ENCODE peak calls at places on chromosomes 11 and 22, in four cellular contexts. One of them, this sample, is unnamed.

GRCh38 chr11:95512682-95513081 is 276.9 kb downstream of the FAM76B start:
- DNase-seq in lower lobe of right lung: no peak
- DNase-seq in Panc1: no peak
- DNase-seq in brain microvascular endothelial cell: peak
- DNase-seq in this sample: no peak

GRCh38 chr11:1373536-1374214 is 16.1 kb upstream of the BRSK2 start:
- DNase-seq in lower lobe of right lung: no peak
- DNase-seq in Panc1: no peak
- DNase-seq in brain microvascular endothelial cell: peak
- DNase-seq in this sample: peak

GRCh38 chr11:131817701-131818188 is 447.3 kb downstream of the NTM start:
- DNase-seq in lower lobe of right lung: no peak
- DNase-seq in Panc1: no peak
- DNase-seq in brain microvascular endothelial cell: no peak
- DNase-seq in this sample: no peak

GRCh38 chr11:33753304-33753703 is 17.1 kb upstream of the CD59 start:
- DNase-seq in brain microvascular endothelial cell: peak
- DNase-seq in lower lobe of right lung: no peak
- DNase-seq in Panc1: no peak
- DNase-seq in this sample: no peak

GRCh38 chr22:28064941-28065340 is 145.9 kb upstream of the PITPNB start:
- DNase-seq in brain microvascular endothelial cell: no peak
- DNase-seq in lower lobe of right lung: no peak
- DNase-seq in Panc1: no peak
- DNase-seq in this sample: no peak

GRCh38 chr11:113998574-113998973 is 23.7 kb downstream of the HTR3A start:
- DNase-seq in lower lobe of right lung: no peak
- DNase-seq in brain microvascular endothelial cell: no peak
- DNase-seq in Panc1: no peak
- DNase-seq in this sample: no peak

GRCh38 chr22:41576877-41577276 is 12.8 kb downstream of the PMM1 start:
- DNase-seq in Panc1: no peak
- DNase-seq in lower lobe of right lung: no peak
- DNase-seq in brain microvascular endothelial cell: peak
- DNase-seq in this sample: no peak

GRCh38 chr11:106304274-106304673 is 226.8 kb downstream of the AASDHPPT start:
- DNase-seq in lower lobe of right lung: no peak
- DNase-seq in brain microvascular endothelial cell: peak
- DNase-seq in Panc1: no peak
- DNase-seq in this sample: no peak

GRCh38 chr11:64869571-64870175 is 8.7 kb downstream of the EHD1 start:
- DNase-seq in brain microvascular endothelial cell: no peak
- DNase-seq in lower lobe of right lung: no peak
- DNase-seq in Panc1: no peak
- DNase-seq in this sample: no peak

GRCh38 chr11:130781906-130782305 is 134.4 kb downstream of the SNX19 start:
- DNase-seq in Panc1: no peak
- DNase-seq in brain microvascular endothelial cell: peak
- DNase-seq in lower lobe of right lung: no peak
- DNase-seq in this sample: no peak

GRCh38 chr11:15815246-15816209 is 540.8 kb downstream of the SOX6 start:
- DNase-seq in brain microvascular endothelial cell: no peak
- DNase-seq in lower lobe of right lung: no peak
- DNase-seq in Panc1: no peak
- DNase-seq in this sample: no peak

GRCh38 chr22:46193898-46194310 is 43.6 kb downstream of the PPARA start:
- DNase-seq in lower lobe of right lung: no peak
- DNase-seq in Panc1: no peak
- DNase-seq in brain microvascular endothelial cell: no peak
- DNase-seq in this sample: no peak

GRCh38 chr11:107808526-107808925 is 50.1 kb downstream of the SLC35F2 start:
- DNase-seq in lower lobe of right lung: no peak
- DNase-seq in brain microvascular endothelial cell: no peak
- DNase-seq in Panc1: no peak
- DNase-seq in this sample: no peak

GRCh38 chr11:76791861-76792260 is 8.7 kb downstream of the TSKU start:
- DNase-seq in lower lobe of right lung: no peak
- DNase-seq in Panc1: no peak
- DNase-seq in brain microvascular endothelial cell: peak
- DNase-seq in this sample: no peak

GRCh38 chr11:110019659-110020058 is 73.5 kb upstream of the ZC3H12C start:
- DNase-seq in lower lobe of right lung: no peak
- DNase-seq in brain microvascular endothelial cell: no peak
- DNase-seq in Panc1: no peak
- DNase-seq in this sample: no peak

GRCh38 chr11:135075740-135076139 is 663.7 kb upstream of the B3GAT1 start:
- DNase-seq in brain microvascular endothelial cell: peak
- DNase-seq in lower lobe of right lung: peak
- DNase-seq in Panc1: no peak
- DNase-seq in this sample: no peak

GRCh38 chr11:132716037-132716436 is 816.3 kb downstream of the OPCML start:
- DNase-seq in lower lobe of right lung: no peak
- DNase-seq in brain microvascular endothelial cell: no peak
- DNase-seq in Panc1: no peak
- DNase-seq in this sample: no peak

GRCh38 chr11:116556483-116556882 is 216.3 kb downstream of the BUD13 start:
- DNase-seq in Panc1: no peak
- DNase-seq in lower lobe of right lung: no peak
- DNase-seq in brain microvascular endothelial cell: no peak
- DNase-seq in this sample: no peak

GRCh38 chr11:116558504-116559252 is 214.1 kb downstream of the BUD13 start:
- DNase-seq in brain microvascular endothelial cell: peak
- DNase-seq in Panc1: no peak
- DNase-seq in lower lobe of right lung: no peak
- DNase-seq in this sample: no peak

GRCh38 chr11:116557261-116557660 is 215.5 kb downstream of the BUD13 start:
- DNase-seq in brain microvascular endothelial cell: no peak
- DNase-seq in lower lobe of right lung: no peak
- DNase-seq in Panc1: no peak
- DNase-seq in this sample: no peak

GRCh38 chr11:116548286-116548685 is 224.5 kb downstream of the BUD13 start:
- DNase-seq in lower lobe of right lung: no peak
- DNase-seq in brain microvascular endothelial cell: no peak
- DNase-seq in Panc1: no peak
- DNase-seq in this sample: no peak

GRCh38 chr11:116553482-116553881 is 219.3 kb downstream of the BUD13 start:
- DNase-seq in Panc1: no peak
- DNase-seq in lower lobe of right lung: no peak
- DNase-seq in brain microvascular endothelial cell: no peak
- DNase-seq in this sample: no peak
- TF ChIP-seq CTCF in Panc1: no peak
- TF ChIP-seq CTCF in lower lobe of right lung: no peak
- TF ChIP-seq CTCF in brain microvascular endothelial cell: no peak
- TF ChIP-seq CTCF in this sample: no peak

GRCh38 chr11:62787005-62787759 is at the start of gene TMEM179B:
- DNase-seq in lower lobe of right lung: peak
- DNase-seq in Panc1: peak
- DNase-seq in brain microvascular endothelial cell: peak
- DNase-seq in this sample: peak
- TF ChIP-seq CTCF in lower lobe of right lung: peak
- TF ChIP-seq CTCF in Panc1: peak
- TF ChIP-seq CTCF in brain microvascular endothelial cell: peak
- TF ChIP-seq CTCF in this sample: peak

GRCh38 chr11:116536416-116536815 is 236.4 kb downstream of the BUD13 start:
- DNase-seq in brain microvascular endothelial cell: no peak
- DNase-seq in Panc1: no peak
- DNase-seq in lower lobe of right lung: no peak
- DNase-seq in this sample: no peak

GRCh38 chr11:116537121-116537520 is 235.7 kb downstream of the BUD13 start:
- DNase-seq in Panc1: no peak
- DNase-seq in lower lobe of right lung: no peak
- DNase-seq in brain microvascular endothelial cell: no peak
- DNase-seq in this sample: no peak

GRCh38 chr11:116535120-116535519 is 237.7 kb downstream of the BUD13 start:
- DNase-seq in Panc1: no peak
- DNase-seq in brain microvascular endothelial cell: no peak
- DNase-seq in lower lobe of right lung: no peak
- DNase-seq in this sample: no peak

GRCh38 chr11:116534270-116534975 is 238.4 kb downstream of the BUD13 start:
- DNase-seq in lower lobe of right lung: no peak
- DNase-seq in Panc1: no peak
- DNase-seq in brain microvascular endothelial cell: no peak
- DNase-seq in this sample: no peak

GRCh38 chr11:116535954-116536353 is 236.8 kb downstream of the BUD13 start:
- DNase-seq in lower lobe of right lung: no peak
- DNase-seq in Panc1: no peak
- DNase-seq in brain microvascular endothelial cell: no peak
- DNase-seq in this sample: no peak
- TF ChIP-seq CTCF in lower lobe of right lung: no peak
- TF ChIP-seq CTCF in Panc1: no peak
- TF ChIP-seq CTCF in brain microvascular endothelial cell: no peak
- TF ChIP-seq CTCF in this sample: no peak

DNA sequence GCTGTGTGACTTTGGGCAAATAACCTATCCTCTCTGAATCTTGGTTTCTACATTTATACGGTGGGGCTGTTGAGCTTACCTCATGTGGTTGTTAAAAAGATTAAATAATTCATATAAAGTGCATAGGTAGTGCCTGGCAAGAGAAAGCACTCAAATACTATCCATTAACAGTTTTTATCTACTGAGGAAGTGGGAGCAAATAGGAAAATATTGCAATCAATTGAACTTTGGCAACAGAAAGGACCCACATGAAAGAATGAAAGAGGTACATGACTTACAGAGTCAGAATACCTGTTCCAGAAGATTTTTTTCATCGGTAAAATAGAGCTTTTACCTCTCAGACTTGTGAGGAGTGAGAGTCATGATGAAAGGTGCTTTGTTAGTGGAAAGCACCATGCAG is 6.3 kb upstream of the PPP2R1B start:
- DNase-seq in brain microvascular endothelial cell: no peak
- DNase-seq in lower lobe of right lung: no peak
- DNase-seq in Panc1: no peak
- DNase-seq in this sample: no peak
- TF ChIP-seq CTCF in brain microvascular endothelial cell: no peak
- TF ChIP-seq CTCF in lower lobe of right lung: no peak
- TF ChIP-seq CTCF in Panc1: no peak
- TF ChIP-seq CTCF in this sample: no peak

DNA sequence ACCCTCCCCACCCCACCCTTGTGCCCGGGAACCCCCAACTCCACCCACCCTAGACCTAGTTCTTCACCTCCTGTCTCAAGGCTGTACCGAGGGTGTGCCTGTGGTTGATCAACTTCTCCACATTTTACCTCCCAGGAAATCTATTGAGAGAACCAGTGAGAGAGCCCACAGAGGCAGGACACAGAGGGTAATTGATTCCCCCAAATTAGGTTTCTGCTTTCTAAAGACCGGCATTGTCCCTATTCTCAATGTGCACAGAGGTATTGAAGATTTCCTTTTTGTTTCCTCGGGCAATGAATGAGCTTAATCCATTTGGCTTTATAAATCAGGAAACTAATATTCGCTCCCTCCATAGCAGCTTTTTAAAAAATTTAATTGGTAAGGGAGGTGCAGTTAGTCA is 6.0 kb upstream of the LMO1 start:
- DNase-seq in brain microvascular endothelial cell: no peak
- DNase-seq in Panc1: no peak
- DNase-seq in lower lobe of right lung: no peak
- DNase-seq in this sample: no peak
- TF ChIP-seq CTCF in brain microvascular endothelial cell: no peak
- TF ChIP-seq CTCF in Panc1: no peak
- TF ChIP-seq CTCF in lower lobe of right lung: no peak
- TF ChIP-seq CTCF in this sample: no peak

This sample was measured in chondrocyte.